ENCODE peak calls at places on chromosomes 4 and X, in seven cellular contexts. X, S, Y, W, I, G and O are unnamed samples.

GRCh38 chr4:156764846-156765245 is 206.8 kb downstream of the PDGFC start:
- DNase-seq in X (no peak), S (no peak), Y (no peak), W (no peak), I (no peak), G (no peak), O (no peak)

GRCh38 chr4:181148470-181148869 is 1094.7 kb upstream of the TENM3 start:
- DNase-seq in X (no peak), S (no peak), Y (no peak), W (no peak), I (no peak), G (no peak), O (no peak)

GRCh38 chrX:50953832-50954231 is 43.3 kb downstream of the BMP15 start:
- DNase-seq in X (no peak), S (no peak), Y (no peak), W (no peak), I (no peak), G (no peak), O (no peak)

GRCh38 chrX:133838761-133839676 is 146.4 kb downstream of the GPC3 start:
- DNase-seq in X (no peak), S (no peak), Y (peak), W (peak), I (peak), G (peak), O (peak)

GRCh38 chr4:109611045-109611616 is 51.1 kb downstream of the MCUB start:
- DNase-seq in X (no peak), S (no peak), Y (peak), W (no peak), I (peak), G (no peak), O (no peak)

GRCh38 chr4:156948738-156949137 is 22.9 kb downstream of the PDGFC start:
- DNase-seq in X (no peak), S (no peak), Y (no peak), W (no peak), I (no peak), G (no peak), O (no peak)

GRCh38 chr4:78693777-78694456 is 82.2 kb upstream of the BMP2K start:
- DNase-seq in X (no peak), S (no peak), Y (peak), W (no peak), I (no peak), G (no peak), O (no peak)

GRCh38 chrX:136168929-136169735 is 21.8 kb downstream of the FHL1 start:
- DNase-seq in X (peak), S (peak), Y (peak), W (no peak), I (peak), G (peak), O (peak)

GRCh38 chr4:2254665-2255500 is 7.0 kb downstream of the MXD4 start:
- DNase-seq in X (no peak), S (no peak), Y (no peak), W (no peak), I (no peak), G (peak), O (no peak)

GRCh38 chrX:27438937-27439336 is 24.2 kb downstream of the PPP4R3C start:
- DNase-seq in X (no peak), S (no peak), Y (no peak), W (no peak), I (no peak), G (no peak), O (no peak)